ENCODE peak calls at places on chromosomes 3 and 15, in four cellular contexts. One of them, this sample, is unnamed.

GRCh38 chr15:44738340-44738984 is 2.1 kb downstream of the TRIM69 start:
- DNase-seq in activated CD4-positive, alpha-beta T cell treated with anti-CD3 and anti-CD28 coated beads for 48 hours: no peak
- DNase-seq in stimulated activated CD4-positive, alpha-beta T cell treated with anti-CD3 and anti-CD28 coated beads, Interleukin-15, amount 100 ng/mL, for 1 hour: no peak
- DNase-seq in NCI-H2081: peak
- DNase-seq in this sample: no peak

GRCh38 chr3:129010316-129010956 is 9.3 kb downstream of the EFCC1 start:
- DNase-seq in stimulated activated CD4-positive, alpha-beta T cell treated with anti-CD3 and anti-CD28 coated beads, Interleukin-15, amount 100 ng/mL, for 1 hour: no peak
- DNase-seq in NCI-H2081: no peak
- DNase-seq in activated CD4-positive, alpha-beta T cell treated with anti-CD3 and anti-CD28 coated beads for 48 hours: no peak
- DNase-seq in this sample: no peak

GRCh38 chr15:31278544-31279220 is 48.0 kb upstream of the KLF13 start:
- DNase-seq in activated CD4-positive, alpha-beta T cell treated with anti-CD3 and anti-CD28 coated beads for 48 hours: no peak
- DNase-seq in stimulated activated CD4-positive, alpha-beta T cell treated with anti-CD3 and anti-CD28 coated beads, Interleukin-15, amount 100 ng/mL, for 1 hour: no peak
- DNase-seq in NCI-H2081: no peak
- DNase-seq in this sample: no peak

GRCh38 chr15:40100133-40100946 is 8.3 kb downstream of the BMF start:
- DNase-seq in NCI-H2081: no peak
- DNase-seq in stimulated activated CD4-positive, alpha-beta T cell treated with anti-CD3 and anti-CD28 coated beads, Interleukin-15, amount 100 ng/mL, for 1 hour: no peak
- DNase-seq in activated CD4-positive, alpha-beta T cell treated with anti-CD3 and anti-CD28 coated beads for 48 hours: no peak
- DNase-seq in this sample: no peak

GRCh38 chr3:139339219-139339906 is 4.5 kb upstream of the MRPS22 start:
- DNase-seq in stimulated activated CD4-positive, alpha-beta T cell treated with anti-CD3 and anti-CD28 coated beads, Interleukin-15, amount 100 ng/mL, for 1 hour: no peak
- DNase-seq in activated CD4-positive, alpha-beta T cell treated with anti-CD3 and anti-CD28 coated beads for 48 hours: peak
- DNase-seq in NCI-H2081: no peak
- DNase-seq in this sample: no peak

GRCh38 chr15:79208179-79208578 is 74.3 kb upstream of the ANKRD34C start:
- DNase-seq in stimulated activated CD4-positive, alpha-beta T cell treated with anti-CD3 and anti-CD28 coated beads, Interleukin-15, amount 100 ng/mL, for 1 hour: no peak
- DNase-seq in NCI-H2081: no peak
- DNase-seq in activated CD4-positive, alpha-beta T cell treated with anti-CD3 and anti-CD28 coated beads for 48 hours: no peak
- DNase-seq in this sample: no peak

GRCh38 chr3:187743195-187744141 is 1.8 kb downstream of the BCL6 start:
- DNase-seq in stimulated activated CD4-positive, alpha-beta T cell treated with anti-CD3 and anti-CD28 coated beads, Interleukin-15, amount 100 ng/mL, for 1 hour: peak
- DNase-seq in NCI-H2081: peak
- DNase-seq in activated CD4-positive, alpha-beta T cell treated with anti-CD3 and anti-CD28 coated beads for 48 hours: peak
- DNase-seq in this sample: no peak

GRCh38 chr3:27729325-27729724 is 7.2 kb upstream of the EOMES start:
- DNase-seq in NCI-H2081: no peak
- DNase-seq in activated CD4-positive, alpha-beta T cell treated with anti-CD3 and anti-CD28 coated beads for 48 hours: no peak
- DNase-seq in stimulated activated CD4-positive, alpha-beta T cell treated with anti-CD3 and anti-CD28 coated beads, Interleukin-15, amount 100 ng/mL, for 1 hour: no peak
- DNase-seq in this sample: no peak

GRCh38 chr3:187983484-187984124 is 170.4 kb upstream of the LPP start:
- DNase-seq in activated CD4-positive, alpha-beta T cell treated with anti-CD3 and anti-CD28 coated beads for 48 hours: no peak
- DNase-seq in NCI-H2081: no peak
- DNase-seq in stimulated activated CD4-positive, alpha-beta T cell treated with anti-CD3 and anti-CD28 coated beads, Interleukin-15, amount 100 ng/mL, for 1 hour: no peak
- DNase-seq in this sample: no peak

GRCh38 chr3:14555835-14556234 is 15.7 kb upstream of the GRIP2 start:
- DNase-seq in NCI-H2081: no peak
- DNase-seq in stimulated activated CD4-positive, alpha-beta T cell treated with anti-CD3 and anti-CD28 coated beads, Interleukin-15, amount 100 ng/mL, for 1 hour: no peak
- DNase-seq in activated CD4-positive, alpha-beta T cell treated with anti-CD3 and anti-CD28 coated beads for 48 hours: peak
- DNase-seq in this sample: no peak

GRCh38 chr3:119323401-119324107 is 29.4 kb downstream of the ARHGAP31 start:
- DNase-seq in activated CD4-positive, alpha-beta T cell treated with anti-CD3 and anti-CD28 coated beads for 48 hours: peak
- DNase-seq in stimulated activated CD4-positive, alpha-beta T cell treated with anti-CD3 and anti-CD28 coated beads, Interleukin-15, amount 100 ng/mL, for 1 hour: peak
- DNase-seq in NCI-H2081: peak
- DNase-seq in this sample: no peak

GRCh38 chr3:129063841-129064482 is 3.4 kb downstream of the GP9 start:
- DNase-seq in stimulated activated CD4-positive, alpha-beta T cell treated with anti-CD3 and anti-CD28 coated beads, Interleukin-15, amount 100 ng/mL, for 1 hour: no peak
- DNase-seq in NCI-H2081: no peak
- DNase-seq in activated CD4-positive, alpha-beta T cell treated with anti-CD3 and anti-CD28 coated beads for 48 hours: no peak
- DNase-seq in this sample: no peak

GRCh38 chr3:23659274-23659673 is 146.5 kb upstream of the UBE2E1 start:
- DNase-seq in stimulated activated CD4-positive, alpha-beta T cell treated with anti-CD3 and anti-CD28 coated beads, Interleukin-15, amount 100 ng/mL, for 1 hour: no peak
- DNase-seq in NCI-H2081: no peak
- DNase-seq in activated CD4-positive, alpha-beta T cell treated with anti-CD3 and anti-CD28 coated beads for 48 hours: no peak
- DNase-seq in this sample: peak

GRCh38 chr3:89787995-89788394 is 680.6 kb downstream of the EPHA3 start:
- DNase-seq in NCI-H2081: no peak
- DNase-seq in activated CD4-positive, alpha-beta T cell treated with anti-CD3 and anti-CD28 coated beads for 48 hours: no peak
- DNase-seq in stimulated activated CD4-positive, alpha-beta T cell treated with anti-CD3 and anti-CD28 coated beads, Interleukin-15, amount 100 ng/mL, for 1 hour: no peak
- DNase-seq in this sample: no peak

GRCh38 chr3:134052370-134052769 is 22.6 kb upstream of the SLCO2A1 start:
- DNase-seq in activated CD4-positive, alpha-beta T cell treated with anti-CD3 and anti-CD28 coated beads for 48 hours: no peak
- DNase-seq in stimulated activated CD4-positive, alpha-beta T cell treated with anti-CD3 and anti-CD28 coated beads, Interleukin-15, amount 100 ng/mL, for 1 hour: no peak
- DNase-seq in NCI-H2081: no peak
- DNase-seq in this sample: no peak

GRCh38 chr3:140859592-140860336 is 81.9 kb upstream of the SLC25A36 start:
- DNase-seq in activated CD4-positive, alpha-beta T cell treated with anti-CD3 and anti-CD28 coated beads for 48 hours: no peak
- DNase-seq in NCI-H2081: peak
- DNase-seq in stimulated activated CD4-positive, alpha-beta T cell treated with anti-CD3 and anti-CD28 coated beads, Interleukin-15, amount 100 ng/mL, for 1 hour: no peak
- DNase-seq in this sample: no peak

This sample was measured in GM12878.